ENCODE peak calls at places on chromosomes 1 and 21, in seven cellular contexts. G, H, L, J, M, A and W are unnamed samples.
A peak's percentile ranks its signal among the peaks of the same experiment; 100 is the strongest.

GRCh38 chr1:2056955-2057590 is 6.9 kb downstream of the PRKCZ start:
- DNase-seq in G (no peak), H (no peak), L (no peak), J (no peak), M (no peak), A (no peak), W (no peak)

GRCh38 chr1:61241864-61242472 is 159.6 kb downstream of the NFIA start:
- DNase-seq in G (no peak), H (no peak), L (no peak), J (no peak), M (no peak), A (no peak), W (no peak)

GRCh38 chr1:226510453-226510852 is 38.1 kb upstream of the STUM start:
- DNase-seq in G (no peak), H (no peak), L (peak; percentile 8), J (no peak), M (no peak), A (no peak), W (peak; percentile 1)

GRCh38 chr21:33642896-33643657 is 776 bp downstream of the ITSN1 start:
- DNase-seq in G (peak; percentile 87), H (no peak), L (no peak), J (peak; percentile 51), M (no peak), A (peak; percentile 69), W (no peak)

GRCh38 chr1:21020151-21020550 is 156.5 kb downstream of the EIF4G3 start:
- DNase-seq in G (no peak), H (peak; percentile 20), L (no peak), J (no peak), M (no peak), A (no peak), W (no peak)

GRCh38 chr1:167658574-167659328 is 28.7 kb downstream of the RCSD1 start:
- DNase-seq in G (no peak), H (no peak), L (no peak), J (no peak), M (no peak), A (no peak), W (no peak)

GRCh38 chr1:223257856-223258255 is 106.1 kb downstream of the SUSD4 start:
- DNase-seq in G (no peak), H (no peak), L (no peak), J (no peak), M (no peak), A (no peak), W (no peak)

GRCh38 chr1:3011127-3011526 is 10.1 kb upstream of the ACTRT2 start:
- DNase-seq in G (peak; percentile 48), H (no peak), L (no peak), J (no peak), M (no peak), A (no peak), W (no peak)

GRCh38 chr1:158458263-158458662 is 3.4 kb upstream of the OR10K1 start:
- DNase-seq in G (no peak), H (no peak), L (no peak), J (no peak), M (no peak), A (no peak), W (no peak)

GRCh38 chr1:165897326-165898303 is 70.2 kb downstream of the UCK2 start:
- DNase-seq in G (no peak), H (peak; percentile 35), L (peak; percentile 56), J (no peak), M (no peak), A (no peak), W (no peak)

GRCh38 chr1:3460653-3461237 is 6.3 kb downstream of the ARHGEF16 start:
- DNase-seq in G (peak; percentile 87), H (peak; percentile 54), L (peak; percentile 22), J (peak; percentile 40), M (no peak), A (peak; percentile 71), W (no peak)

GRCh38 chr1:245598524-245599310 is 443.9 kb downstream of the KIF26B start:
- DNase-seq in G (no peak), H (no peak), L (peak; percentile 32), J (no peak), M (no peak), A (no peak), W (no peak)

GRCh38 chr1:114040273-114041043 is 61.2 kb downstream of the OLFML3 start:
- DNase-seq in G (no peak), H (no peak), L (peak; percentile 11), J (peak; percentile 3), M (no peak), A (no peak), W (no peak)

GRCh38 chr1:10338047-10338446 is 60.8 kb upstream of the PGD start:
- DNase-seq in G (no peak), H (peak; percentile 22), L (peak; percentile 60), J (peak; percentile 54), M (no peak), A (peak; percentile 58), W (peak; percentile 12)

GRCh38 chr1:230140221-230141001 is 73.4 kb downstream of the GALNT2 start:
- DNase-seq in G (no peak), H (peak; percentile 83), L (peak; percentile 80), J (peak; percentile 54), M (no peak), A (peak; percentile 57), W (no peak)

GRCh38 chr1:1173793-1174415 is at the start of gene TTLL10:
- DNase-seq in G (peak; percentile 86), H (no peak), L (no peak), J (peak; percentile 36), M (no peak), A (no peak), W (no peak)

DNA sequence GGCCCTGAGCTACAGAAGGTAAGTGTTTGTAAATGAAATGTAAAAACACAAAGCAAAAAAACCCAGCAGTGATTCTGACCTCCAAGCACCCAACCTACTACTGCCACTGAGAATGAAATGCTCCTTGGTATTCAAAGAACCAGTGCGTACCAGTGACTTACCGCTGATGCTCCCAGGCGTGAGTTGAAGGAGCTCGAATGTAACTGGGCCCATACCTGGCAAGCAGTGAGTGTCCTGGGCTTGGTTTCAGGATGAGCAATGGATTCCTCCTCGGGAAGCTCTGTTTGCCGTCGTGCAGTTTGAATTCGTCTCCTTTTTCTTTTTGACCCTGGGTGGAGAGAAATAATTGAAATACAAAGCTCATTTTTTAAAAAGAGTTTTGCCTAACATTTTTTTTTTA is 121.9 kb downstream of the ATG4C start:
- DNase-seq in G (no peak), H (no peak), L (no peak), J (no peak), M (no peak), A (no peak), W (no peak)
- TF ChIP-seq CTCF in G (no peak), H (no peak), L (no peak), J (no peak), M (no peak), A (no peak), W (no peak)

DNA sequence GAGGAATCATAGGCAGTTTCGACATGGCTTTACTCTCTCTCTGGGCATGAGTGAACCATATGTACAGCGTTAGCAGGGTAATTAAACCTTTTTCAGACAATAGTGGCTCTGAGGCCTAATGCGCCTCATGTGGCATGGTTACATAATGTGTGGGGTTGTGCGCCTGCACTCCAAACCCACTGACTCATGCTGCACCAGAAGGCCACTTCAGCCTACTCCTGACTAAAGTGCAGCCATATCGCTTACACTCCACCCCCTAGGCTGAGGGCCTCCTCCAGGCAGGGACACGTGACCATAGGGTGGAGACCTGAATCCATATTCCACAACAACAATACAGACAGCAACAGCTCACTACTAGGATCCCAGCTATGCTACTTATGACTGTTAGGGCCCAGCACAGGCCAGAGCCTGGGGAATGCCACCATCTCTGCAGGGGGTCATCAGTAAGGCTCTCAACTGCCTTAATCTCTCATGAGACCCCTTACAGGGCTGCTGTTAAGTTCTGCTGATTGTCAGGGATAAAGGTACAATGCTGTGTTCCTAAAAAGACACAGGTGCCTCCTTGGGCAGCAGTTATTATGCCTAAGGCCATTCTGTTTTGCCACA is 13.4 kb upstream of the ODF2L start:
- DNase-seq in G (no peak), H (no peak), L (no peak), J (no peak), M (no peak), A (no peak), W (no peak)
- H3K4me3 ChIP-seq in G (no peak overlapping the region), H (no peak overlapping the region), L (no peak overlapping the region), J (no peak overlapping the region), M (no peak overlapping the region), A (no peak overlapping the region), W (no peak overlapping the region)

DNA sequence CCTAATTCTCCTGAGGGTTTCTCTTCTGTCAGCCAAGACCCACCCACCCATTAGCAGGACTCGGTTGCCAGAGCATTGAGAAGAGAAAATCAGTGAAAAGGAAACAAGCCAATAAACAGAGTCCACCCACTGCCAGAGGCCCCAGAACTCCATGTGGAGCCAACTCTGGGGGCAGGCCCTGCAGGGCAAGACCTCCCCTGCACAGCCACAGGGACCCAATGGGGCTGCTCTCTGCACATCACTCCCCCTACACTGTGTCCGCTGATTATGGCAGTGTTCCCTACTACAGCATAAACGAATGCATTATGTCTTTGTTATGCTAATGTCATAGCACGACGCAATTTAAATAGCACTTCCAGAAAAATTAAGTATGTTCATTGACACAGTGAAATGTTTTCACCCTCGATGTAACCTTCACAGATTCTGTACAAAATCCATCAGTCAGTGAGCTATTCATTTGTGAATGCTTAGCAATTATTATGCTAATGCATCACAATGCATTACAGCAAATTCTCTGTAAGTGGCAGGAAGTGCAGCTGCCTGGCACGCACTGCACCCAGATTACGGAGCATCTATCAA is 56.5 kb downstream of the GRIK3 start:
- DNase-seq in G (no peak), H (no peak), L (no peak), J (no peak), M (no peak), A (no peak), W (no peak)
- TF ChIP-seq CTCF in G (no peak), H (no peak), L (no peak), J (no peak), M (no peak), A (no peak), W (no peak)

GRCh38 chr1:196649990-196650389 is 1.9 kb upstream of the CFH start:
- DNase-seq in G (peak; percentile 26), H (no peak), L (no peak), J (no peak), M (no peak), A (no peak), W (no peak)

GRCh38 chr1:196651079-196651478 is 764 bp upstream of the CFH start:
- DNase-seq in G (no peak), H (no peak), L (no peak), J (no peak), M (no peak), A (no peak), W (no peak)

GRCh38 chr1:196650403-196650802 is 1.4 kb upstream of the CFH start:
- DNase-seq in G (peak; percentile 48), H (no peak), L (no peak), J (no peak), M (no peak), A (no peak), W (no peak)

GRCh38 chr1:196654271-196654670 is 2.4 kb downstream of the CFH start:
- DNase-seq in G (no peak), H (no peak), L (no peak), J (no peak), M (no peak), A (no peak), W (no peak)

DNA sequence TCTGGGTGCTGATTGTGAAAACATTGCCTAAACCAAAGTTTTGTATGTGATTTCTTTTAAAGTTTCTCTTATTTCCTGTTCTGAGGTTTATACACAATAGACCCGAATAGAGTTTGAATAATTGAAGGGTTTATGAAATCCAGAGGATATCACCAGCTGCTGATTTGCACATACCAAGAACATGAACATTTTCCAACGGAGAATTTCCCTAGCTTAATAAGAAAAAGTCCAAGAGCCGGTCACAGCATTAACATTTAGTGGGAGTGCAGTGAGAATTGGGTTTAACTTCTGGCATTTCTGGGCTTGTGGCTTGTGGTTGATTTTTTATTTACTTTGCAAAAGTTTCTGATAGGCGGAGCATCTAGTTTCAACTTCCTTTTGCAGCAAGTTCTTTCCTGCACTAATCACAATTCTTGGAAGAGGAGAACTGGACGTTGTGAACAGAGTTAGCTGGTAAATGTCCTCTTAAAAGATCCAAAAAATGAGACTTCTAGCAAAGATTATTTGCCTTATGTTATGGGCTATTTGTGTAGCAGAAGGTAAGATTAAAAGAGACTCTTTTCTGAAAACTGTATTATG is at the start of gene CFH:
- DNase-seq in G (no peak), H (peak; percentile 90), L (peak; percentile 92), J (peak; percentile 14), M (peak; percentile 77), A (no peak), W (peak; percentile 48)
- H3K4me3 ChIP-seq in G (peak within 1 kb of the TSS; percentile 23), H (peak within 1 kb of the TSS; percentile 54), L (peak within 1 kb of the TSS; percentile 63), J (no peak within 1 kb of the TSS), M (peak within 1 kb of the TSS; percentile 34), A (peak within 1 kb of the TSS; percentile 12), W (peak within 1 kb of the TSS; percentile 28)